ENCODE peak calls at places on chromosomes 11 and 22, in ten cellular contexts. C is body of pancreas, U is right lobe of liver, X is esophagus squamous epithelium, N is adrenal gland, J is testis, M is ovary, L is stomach, A is IMR-90, W is HCT116. G is an unnamed sample. For H3K4me1, the result is how much of the 10 kb centered on the place peaks cover.

GRCh38 chr11:132072880-132073213 is 702.4 kb downstream of the NTM start:
- DNase-seq in L (no peak), X (no peak), C (no peak), M (no peak), J (no peak), N (no peak), W (no peak), A (peak), U (no peak), G (no peak)

GRCh38 chr11:74257934-74258553 is 53.4 kb downstream of the P4HA3 start:
- DNase-seq in W (no peak), A (peak), X (no peak), N (peak), M (peak), J (peak), L (peak), U (no peak), C (peak), G (no peak)

GRCh38 chr11:121588747-121589146 is 136.0 kb upstream of the SORL1-AS1 start:
- DNase-seq in M (no peak), L (no peak), U (no peak), W (no peak), N (no peak), A (no peak), J (no peak), X (no peak), C (no peak), G (no peak)

GRCh38 chr22:25744694-25745093 is 2.7 kb downstream of the MYO18B start:
- DNase-seq in U (no peak), C (no peak), W (no peak), M (no peak), A (no peak), X (no peak), J (no peak), N (no peak), L (no peak), G (no peak)

GRCh38 chr22:19056951-19057401 is 65.2 kb downstream of the DGCR2 start:
- DNase-seq in L (peak), A (no peak), N (no peak), W (no peak), U (no peak), X (no peak), C (no peak), M (no peak), J (no peak), G (no peak)

GRCh38 chr11:16352707-16353106 is 3.6 kb downstream of the SOX6 start:
- DNase-seq in U (no peak), A (no peak), W (no peak), J (no peak), N (no peak), C (no peak), X (no peak), L (no peak), M (no peak), G (no peak)

GRCh38 chr11:65927904-65928397 is 8.7 kb downstream of the DRAP1 start:
- DNase-seq in N (no peak), X (no peak), C (peak), L (peak), J (no peak), A (no peak), W (no peak), M (no peak), U (peak), G (no peak)

GRCh38 chr22:37351268-37351667 is 69.0 kb downstream of the CYTH4 start:
- DNase-seq in M (no peak), N (no peak), J (no peak), L (no peak), X (no peak), W (no peak), U (no peak), A (no peak), C (no peak), G (no peak)

GRCh38 chr11:68337399-68337835 is 25.0 kb downstream of the LRP5 start:
- DNase-seq in W (no peak), J (no peak), U (no peak), M (no peak), A (no peak), C (no peak), X (no peak), L (no peak), N (no peak), G (no peak)

GRCh38 chr22:40409613-40410113 is 39.3 kb downstream of the SGSM3 start:
- DNase-seq in A (no peak), L (no peak), X (no peak), W (no peak), U (no peak), M (no peak), J (no peak), N (no peak), C (no peak), G (no peak)

GRCh38 chr11:11748706-11749365 is 92.9 kb upstream of the USP47 start:
- DNase-seq in W (no peak), N (no peak), A (peak), C (no peak), M (no peak), J (no peak), X (no peak), U (no peak), L (no peak), G (no peak)

GRCh38 chr11:11141019-11141418 is 212.0 kb downstream of the CSNK2A3 start:
- DNase-seq in J (no peak), A (no peak), C (no peak), W (no peak), X (no peak), N (no peak), M (no peak), U (no peak), L (no peak), G (no peak)

GRCh38 chr11:46808804-46809431 is 37.2 kb downstream of the CKAP5 start:
- DNase-seq in U (no peak), A (peak), C (no peak), J (no peak), W (peak), M (no peak), X (no peak), N (no peak), L (no peak), G (no peak)

GRCh38 chr11:72962084-72962483 is 147.9 kb downstream of the ATG16L2 start:
- DNase-seq in U (no peak), X (no peak), W (no peak), A (peak), C (no peak), L (no peak), N (no peak), J (no peak), M (no peak), G (no peak)

GRCh38 chr22:46027219-46028068 is 50.5 kb upstream of the WNT7B start:
- DNase-seq in X (no peak), U (peak), M (peak), J (peak), C (peak), A (no peak), L (peak), W (no peak), N (peak), G (no peak)

GRCh38 chr11:32118025-32118974 is 27.4 kb downstream of the RCN1 start:
- DNase-seq in N (peak), U (no peak), W (peak), A (peak), C (no peak), L (no peak), M (no peak), J (peak), X (no peak), G (no peak)

GRCh38 chr22:49962012-49962750 is 1.6 kb downstream of the PIM3 start:
- DNase-seq in N (peak), J (peak), X (no peak), L (peak), M (peak), U (peak), C (peak), A (peak), W (no peak), G (peak)

GRCh38 chr11:44096360-44097188 is 1.1 kb downstream of the EXT2 start:
- DNase-seq in U (no peak), A (peak), N (no peak), W (no peak), M (no peak), J (no peak), X (no peak), L (no peak), C (no peak), G (no peak)

GRCh38 chr11:73667906-73668305 is 21.5 kb downstream of the PLEKHB1 start:
- DNase-seq in A (peak), M (no peak), X (no peak), C (no peak), L (no peak), J (no peak), W (no peak), U (no peak), N (no peak), G (no peak)

GRCh38 chr22:35330258-35330861 is 30.7 kb downstream of the TOM1 start:
- DNase-seq in X (no peak), U (peak), W (no peak), N (peak), M (peak), J (peak), C (peak), A (peak), L (peak), G (no peak)

GRCh38 chr11:60184824-60185511 is 2.1 kb upstream of the MS4A6A start:
- DNase-seq in A (no peak), X (no peak), L (no peak), N (no peak), C (no peak), M (no peak), J (no peak), W (no peak), U (no peak), G (no peak)

GRCh38 chr11:117315285-117316196 is 515 bp downstream of the BACE1 start:
- DNase-seq in N (no peak), X (no peak), J (no peak), L (no peak), U (peak), W (no peak), M (peak), A (no peak), C (no peak), G (no peak)

GRCh38 chr11:133894956-133895549 is 49.7 kb upstream of the SPATA19 start:
- DNase-seq in C (no peak), X (no peak), J (peak), A (no peak), N (no peak), L (peak), U (no peak), M (no peak), W (no peak), G (no peak)

GRCh38 chr11:20397281-20397680 is 9.8 kb downstream of the PRMT3 start:
- DNase-seq in L (no peak), A (peak), U (no peak), C (peak), J (peak), W (peak), M (no peak), N (peak), X (no peak), G (no peak)

GRCh38 chr11:27239305-27239942 is 123.6 kb downstream of the CCDC34 start:
- DNase-seq in U (no peak), C (peak), X (no peak), J (no peak), N (no peak), W (no peak), A (peak), M (no peak), L (no peak), G (no peak)

GRCh38 chr11:67630230-67630942 is 649 bp upstream of the NUDT8 start:
- DNase-seq in C (peak), M (peak), W (peak), U (peak), J (peak), L (peak), A (peak), X (peak), N (peak), G (peak)

GRCh38 chr11:95922099-95922498 is 1.8 kb downstream of the MTMR2 start:
- DNase-seq in M (no peak), A (no peak), X (no peak), W (no peak), U (no peak), N (no peak), C (no peak), J (no peak), L (no peak), G (no peak)

GRCh38 chr11:723120-723883 is 17.3 kb downstream of the EPS8L2 start:
- DNase-seq in W (no peak), M (no peak), X (no peak), J (peak), A (peak), N (no peak), U (no peak), C (peak), L (no peak), G (no peak)

GRCh38 chr22:37303821-37304274 is 21.5 kb downstream of the CYTH4 start:
- DNase-seq in W (peak), L (no peak), M (no peak), J (no peak), A (peak), X (no peak), C (peak), N (peak), U (no peak), G (no peak)

GRCh38 chr22:44225812-44226211 is 45.1 kb downstream of the PARVG start:
- DNase-seq in U (no peak), J (no peak), W (no peak), X (no peak), N (peak), C (no peak), M (no peak), L (no peak), A (no peak), G (no peak)

DNA sequence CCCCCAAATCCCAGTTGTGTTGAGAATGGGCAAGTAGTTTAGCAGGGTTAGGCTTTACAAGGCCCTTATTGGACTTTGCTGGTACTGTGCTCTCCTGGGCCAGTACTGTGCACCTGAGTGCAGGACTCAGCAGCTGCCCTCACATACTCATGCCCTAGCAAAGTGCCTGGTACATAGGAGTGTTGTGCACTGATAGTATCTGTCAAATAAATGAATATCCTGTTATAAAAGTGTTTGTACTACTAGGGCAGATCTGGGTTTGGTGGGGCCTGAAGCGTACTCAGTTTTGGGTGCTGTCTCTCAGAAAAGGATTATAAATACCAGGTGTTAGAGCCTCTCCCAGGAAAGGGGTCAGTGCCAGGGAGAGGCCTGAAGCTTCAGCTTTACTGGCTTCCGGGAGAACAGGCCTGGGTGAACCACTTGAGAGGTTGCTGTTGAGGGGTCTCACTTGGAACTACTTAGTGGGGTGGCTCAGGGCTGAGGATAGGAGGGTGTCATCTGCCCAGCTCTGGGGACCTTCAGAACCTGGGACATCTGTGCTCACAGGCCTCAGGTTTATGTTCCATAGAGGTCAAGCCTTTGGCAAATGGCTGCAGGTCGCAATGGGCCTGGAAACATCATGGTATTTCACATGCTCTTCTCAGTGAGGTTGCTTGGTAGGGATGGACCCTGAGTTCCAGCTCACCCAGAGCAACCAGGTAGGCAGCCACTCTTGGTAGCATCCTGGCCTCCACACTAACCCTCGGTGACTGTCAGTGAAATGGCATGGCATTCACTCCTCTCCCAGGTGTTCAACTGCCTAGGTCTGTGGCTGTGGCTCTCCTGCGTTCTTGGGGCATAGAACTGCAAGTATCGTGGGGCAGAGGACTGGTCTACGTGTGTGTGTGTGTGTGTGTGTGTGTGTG is 106.1 kb downstream of the ZBTB16 start:
- DNase-seq in W (no peak), L (no peak), C (no peak), X (no peak), N (no peak), M (no peak), J (no peak), A (no peak), U (no peak), G (no peak)
- H3K4me1 ChIP-seq in W (under half), L (half or more), C (half or more), X (half or more), N (half or more), M (half or more), J (half or more), A (under half), U (under half), G (half or more)

GRCh38 chr11:76785513-76785912 is 2.4 kb downstream of the TSKU start:
- DNase-seq in X (no peak), M (no peak), W (no peak), L (no peak), U (no peak), A (no peak), J (no peak), N (no peak), C (no peak), G (no peak)
- H3K4me3 ChIP-seq in X (peak), M (no peak), W (no peak), L (peak), U (peak), A (no peak), J (no peak), N (no peak), C (no peak), G (peak)

GRCh38 chr22:47190957-47191323 is 428.5 kb downstream of the TBC1D22A start:
- DNase-seq in X (no peak), J (peak), L (peak), A (no peak), C (no peak), M (peak), W (peak), U (no peak), N (peak), G (no peak)

GRCh38 chr22:47192106-47192650 is 429.7 kb downstream of the TBC1D22A start:
- DNase-seq in C (no peak), U (no peak), J (peak), A (no peak), X (no peak), L (peak), M (peak), W (no peak), N (peak), G (no peak)

GRCh38 chr22:47191630-47192105 is 429.2 kb downstream of the TBC1D22A start:
- DNase-seq in X (no peak), U (no peak), N (no peak), W (no peak), J (no peak), C (no peak), L (no peak), A (no peak), M (no peak), G (no peak)

GRCh38 chr22:47189056-47189916 is 426.8 kb downstream of the TBC1D22A start:
- DNase-seq in N (no peak), J (peak), U (no peak), A (no peak), M (peak), L (no peak), W (no peak), C (no peak), X (no peak), G (no peak)

GRCh38 chr22:47190276-47190956 is 428.0 kb downstream of the TBC1D22A start:
- DNase-seq in J (peak), C (no peak), W (no peak), N (peak), X (no peak), A (no peak), U (no peak), L (peak), M (peak), G (no peak)
- TF ChIP-seq POLR2A in J (no peak), C (no peak), W (no peak), N (no peak), X (no peak), A (no peak), U (no peak), L (no peak), M (no peak), G (no peak)

DNA sequence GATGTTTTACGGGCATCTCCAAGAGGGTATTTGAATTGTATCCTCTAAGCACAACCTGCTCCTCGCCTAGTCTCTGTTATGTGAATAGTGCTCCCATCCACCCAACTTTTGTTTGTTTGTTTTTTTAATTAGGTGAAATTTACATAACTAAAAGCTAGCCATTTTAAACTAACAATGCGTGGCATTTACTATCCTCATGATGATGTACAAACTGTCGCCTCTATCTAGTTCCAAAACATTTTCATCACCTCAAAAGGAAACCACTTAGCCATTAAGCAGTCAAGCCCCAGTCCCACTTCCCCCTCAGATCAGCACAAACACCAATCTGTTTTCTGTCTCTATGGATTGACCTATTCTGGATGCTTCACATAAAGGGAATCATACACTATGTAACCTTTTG is 3.9 kb downstream of the SYN3 start:
- DNase-seq in W (no peak), A (no peak), N (no peak), U (no peak), M (no peak), X (no peak), L (no peak), C (no peak), J (no peak), G (no peak)
- H3K4me1 ChIP-seq in W (under half), A (under half), N (under half), U (under half), M (under half), X (under half), L (under half), C (under half), J (under half), G (under half)

GRCh38 chr11:2929511-2929879 is 275 bp upstream of the PHLDA2 start:
- DNase-seq in C (peak), J (no peak), U (peak), A (peak), L (peak), N (peak), W (peak), X (no peak), M (no peak), G (peak)

GRCh38 chr11:2931416-2931746 is 2.2 kb upstream of the PHLDA2 start:
- DNase-seq in W (no peak), M (no peak), L (no peak), N (no peak), J (no peak), A (no peak), U (no peak), C (no peak), X (no peak), G (no peak)

GRCh38 chr11:2929880-2930704 is 872 bp upstream of the PHLDA2 start:
- DNase-seq in U (peak), W (peak), X (no peak), L (peak), N (peak), C (peak), M (no peak), A (peak), J (no peak), G (no peak)

GRCh38 chr11:2931771-2932738 is 2.8 kb upstream of the PHLDA2 start:
- DNase-seq in J (no peak), N (no peak), X (no peak), U (no peak), C (no peak), A (no peak), M (no peak), W (no peak), L (no peak), G (peak)

GRCh38 chr11:2930705-2931415 is 1.6 kb upstream of the PHLDA2 start:
- DNase-seq in N (peak), A (peak), X (no peak), J (peak), C (peak), L (peak), M (no peak), U (peak), W (peak), G (peak)
- H3K4me3 ChIP-seq in N (peak), A (peak), X (peak), J (no peak), C (no peak), L (peak), M (peak), U (peak), W (peak), G (peak)

DNA sequence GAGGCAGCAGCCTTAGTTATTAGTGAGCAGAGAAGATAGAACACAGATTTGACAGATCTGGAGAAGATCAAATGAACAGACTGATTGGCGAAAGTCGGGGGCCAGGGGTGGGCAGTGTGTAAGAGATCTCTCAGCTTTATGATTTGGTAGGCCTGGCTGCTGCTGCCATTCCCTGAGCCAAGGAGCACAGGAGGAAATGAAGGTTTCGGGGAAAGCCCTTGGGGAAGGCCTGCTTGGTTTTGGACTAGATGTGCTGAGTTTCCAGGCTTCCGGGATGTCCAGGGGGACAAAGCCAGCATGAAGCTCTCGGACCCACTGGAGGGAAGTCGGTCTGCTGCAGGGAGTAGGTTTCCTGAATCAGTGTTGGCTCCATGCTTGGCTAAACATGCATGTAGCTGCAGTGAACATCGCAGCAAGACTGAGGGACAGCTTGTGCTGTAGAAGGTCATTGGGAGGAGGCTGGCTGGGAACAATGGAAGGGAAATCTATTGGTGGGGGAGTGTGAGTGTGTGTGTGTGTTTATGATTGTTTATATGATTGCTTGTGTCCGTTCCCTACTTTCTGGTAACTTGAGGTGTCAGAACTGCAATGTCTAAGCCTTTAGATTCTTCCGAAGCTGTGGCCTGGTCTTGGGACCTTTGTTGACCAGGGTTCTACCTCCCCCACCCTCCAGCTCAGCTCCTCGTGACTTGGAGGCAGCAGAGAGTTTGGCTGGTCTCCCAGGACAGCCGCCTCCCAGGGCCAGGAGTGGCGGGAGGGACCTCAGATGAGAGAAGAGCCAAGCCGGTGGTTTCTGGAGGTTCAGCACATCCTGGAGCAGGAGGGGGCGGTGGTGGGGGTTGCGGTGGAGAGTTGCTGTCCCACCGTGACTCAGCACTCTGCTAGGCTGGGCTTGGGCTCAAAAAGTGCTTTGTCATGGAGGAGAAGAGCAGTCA is 4.0 kb upstream of the FTH1 start:
- DNase-seq in C (peak), J (peak), L (peak), W (peak), A (peak), M (peak), N (peak), X (peak), U (peak), G (peak)
- TF ChIP-seq POLR2A in C (peak), J (no peak), L (no peak), W (peak), A (no peak), M (peak), N (no peak), X (peak), U (peak), G (peak)